ENCODE peak calls at places on chromosomes 13 and 19, in ten cellular contexts. One of them, this sample, is unnamed.

GRCh38 chr13:41706189-41706588 is 248.8 kb downstream of the RGCC start:
- DNase-seq in right lobe of liver: no peak
- DNase-seq in IMR-90: no peak
- DNase-seq in gastrocnemius medialis: no peak
- DNase-seq in adrenal gland: no peak
- DNase-seq in uterus: no peak
- DNase-seq in body of pancreas: no peak
- DNase-seq in tibial nerve: no peak
- DNase-seq in Peyer's patch: no peak
- DNase-seq in ovary: no peak
- DNase-seq in this sample: no peak

GRCh38 chr13:114071991-114072390 is 60.4 kb downstream of the RASA3 start:
- DNase-seq in uterus: peak
- DNase-seq in Peyer's patch: peak
- DNase-seq in body of pancreas: peak
- DNase-seq in IMR-90: no peak
- DNase-seq in ovary: no peak
- DNase-seq in adrenal gland: no peak
- DNase-seq in gastrocnemius medialis: no peak
- DNase-seq in right lobe of liver: no peak
- DNase-seq in tibial nerve: no peak
- DNase-seq in this sample: no peak

GRCh38 chr19:4575267-4575793 is 15.8 kb upstream of the SEMA6B start:
- DNase-seq in Peyer's patch: no peak
- DNase-seq in uterus: peak
- DNase-seq in gastrocnemius medialis: peak
- DNase-seq in tibial nerve: peak
- DNase-seq in ovary: peak
- DNase-seq in adrenal gland: peak
- DNase-seq in IMR-90: peak
- DNase-seq in right lobe of liver: peak
- DNase-seq in body of pancreas: peak
- DNase-seq in this sample: peak

GRCh38 chr13:24709186-24709913 is 29.1 kb downstream of the ATP12A start:
- DNase-seq in uterus: no peak
- DNase-seq in gastrocnemius medialis: no peak
- DNase-seq in Peyer's patch: no peak
- DNase-seq in right lobe of liver: no peak
- DNase-seq in IMR-90: no peak
- DNase-seq in body of pancreas: peak
- DNase-seq in adrenal gland: no peak
- DNase-seq in ovary: no peak
- DNase-seq in tibial nerve: no peak
- DNase-seq in this sample: no peak

GRCh38 chr13:111492341-111492945 is 172.0 kb downstream of the TEX29 start:
- DNase-seq in gastrocnemius medialis: no peak
- DNase-seq in IMR-90: no peak
- DNase-seq in uterus: no peak
- DNase-seq in Peyer's patch: no peak
- DNase-seq in right lobe of liver: no peak
- DNase-seq in body of pancreas: no peak
- DNase-seq in adrenal gland: no peak
- DNase-seq in tibial nerve: no peak
- DNase-seq in ovary: no peak
- DNase-seq in this sample: peak

GRCh38 chr19:38049105-38049649 is 142.2 kb downstream of the SIPA1L3 start:
- DNase-seq in body of pancreas: no peak
- DNase-seq in adrenal gland: no peak
- DNase-seq in right lobe of liver: no peak
- DNase-seq in gastrocnemius medialis: no peak
- DNase-seq in ovary: no peak
- DNase-seq in Peyer's patch: no peak
- DNase-seq in IMR-90: no peak
- DNase-seq in tibial nerve: no peak
- DNase-seq in uterus: no peak
- DNase-seq in this sample: no peak

GRCh38 chr13:28429685-28430290 is 65.1 kb downstream of the FLT1 start:
- DNase-seq in adrenal gland: no peak
- DNase-seq in Peyer's patch: no peak
- DNase-seq in IMR-90: peak
- DNase-seq in right lobe of liver: no peak
- DNase-seq in ovary: no peak
- DNase-seq in gastrocnemius medialis: no peak
- DNase-seq in uterus: no peak
- DNase-seq in tibial nerve: no peak
- DNase-seq in body of pancreas: no peak
- DNase-seq in this sample: no peak

GRCh38 chr19:574658-575526 is 2.5 kb downstream of the BSG start:
- DNase-seq in ovary: peak
- DNase-seq in gastrocnemius medialis: peak
- DNase-seq in Peyer's patch: no peak
- DNase-seq in uterus: no peak
- DNase-seq in adrenal gland: no peak
- DNase-seq in right lobe of liver: peak
- DNase-seq in tibial nerve: no peak
- DNase-seq in body of pancreas: peak
- DNase-seq in IMR-90: peak
- DNase-seq in this sample: no peak

GRCh38 chr13:94707400-94708021 is 4.8 kb downstream of the SOX21 start:
- DNase-seq in adrenal gland: no peak
- DNase-seq in Peyer's patch: no peak
- DNase-seq in right lobe of liver: no peak
- DNase-seq in gastrocnemius medialis: no peak
- DNase-seq in IMR-90: no peak
- DNase-seq in uterus: no peak
- DNase-seq in body of pancreas: no peak
- DNase-seq in ovary: no peak
- DNase-seq in tibial nerve: no peak
- DNase-seq in this sample: no peak

GRCh38 chr19:1087813-1088418 is 7.3 kb downstream of the POLR2E start:
- DNase-seq in right lobe of liver: no peak
- DNase-seq in IMR-90: no peak
- DNase-seq in Peyer's patch: no peak
- DNase-seq in body of pancreas: no peak
- DNase-seq in adrenal gland: no peak
- DNase-seq in ovary: no peak
- DNase-seq in gastrocnemius medialis: peak
- DNase-seq in uterus: no peak
- DNase-seq in tibial nerve: peak
- DNase-seq in this sample: no peak

DNA sequence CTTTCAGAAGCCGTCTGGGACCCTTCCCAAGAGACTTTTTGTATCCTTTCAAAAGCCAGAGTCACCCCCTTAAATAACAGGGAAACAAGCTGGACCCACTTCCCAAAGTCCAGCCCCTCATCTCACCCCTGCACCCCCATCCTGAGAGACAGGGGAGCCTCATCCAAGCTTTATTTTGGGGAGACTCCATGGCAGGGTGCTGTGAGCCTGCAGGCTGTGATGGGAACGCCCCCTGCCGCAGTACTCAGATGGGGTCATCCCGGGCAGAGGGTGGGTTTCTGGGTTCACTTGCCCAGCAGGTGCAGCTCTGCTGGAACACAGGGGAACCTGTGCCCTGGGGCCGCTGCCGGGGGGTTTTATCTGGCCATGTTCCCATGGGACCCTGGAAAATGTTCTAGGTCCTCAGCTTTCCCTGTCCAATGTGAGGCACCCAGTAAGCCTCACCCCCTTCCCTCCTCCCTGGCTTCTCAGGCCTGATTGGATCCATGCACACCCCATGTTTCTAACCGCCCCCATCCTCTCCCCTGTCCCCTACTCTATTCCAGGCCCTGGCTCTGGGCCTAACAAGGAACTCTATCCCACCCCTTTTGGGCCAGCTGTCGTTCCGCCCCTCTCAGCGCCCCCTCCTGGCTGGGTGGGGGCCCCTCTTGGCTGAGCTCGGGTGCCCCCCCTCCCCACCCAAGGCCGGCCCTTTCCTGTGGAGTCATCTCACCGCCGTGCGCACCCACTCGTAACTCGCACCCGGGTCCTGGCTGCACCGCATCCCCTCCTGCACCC is 1.0 kb downstream of the HIF3A start:
- DNase-seq in ovary: peak
- DNase-seq in tibial nerve: peak
- DNase-seq in adrenal gland: peak
- DNase-seq in uterus: peak
- DNase-seq in right lobe of liver: no peak
- DNase-seq in body of pancreas: peak
- DNase-seq in Peyer's patch: peak
- DNase-seq in IMR-90: no peak
- DNase-seq in gastrocnemius medialis: peak
- DNase-seq in this sample: peak
- H3K4me3 ChIP-seq in ovary: peak
- H3K4me3 ChIP-seq in tibial nerve: peak
- H3K4me3 ChIP-seq in adrenal gland: no peak
- H3K4me3 ChIP-seq in uterus: peak
- H3K4me3 ChIP-seq in right lobe of liver: peak
- H3K4me3 ChIP-seq in body of pancreas: no peak
- H3K4me3 ChIP-seq in Peyer's patch: peak
- H3K4me3 ChIP-seq in IMR-90: no peak
- H3K4me3 ChIP-seq in gastrocnemius medialis: peak
- H3K4me3 ChIP-seq in this sample: peak

DNA sequence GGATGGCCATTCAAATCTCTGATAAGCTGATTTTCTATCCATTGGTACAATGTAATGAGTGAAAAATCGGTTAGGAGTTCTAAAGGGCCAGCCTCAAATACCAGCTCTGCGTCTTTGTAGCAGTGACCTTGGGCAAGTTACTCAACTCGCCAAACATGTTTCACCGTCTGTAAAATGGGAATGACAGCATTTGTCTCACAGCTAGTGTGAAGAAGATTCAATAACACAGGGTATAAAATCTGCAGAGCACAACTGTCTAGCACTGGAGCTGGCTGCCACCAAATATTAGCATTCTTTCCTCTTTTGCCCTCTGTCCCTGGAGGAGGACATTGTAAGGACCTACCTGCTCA is 22.1 kb upstream of the SERP2 start:
- DNase-seq in tibial nerve: no peak
- DNase-seq in IMR-90: no peak
- DNase-seq in gastrocnemius medialis: no peak
- DNase-seq in uterus: no peak
- DNase-seq in ovary: no peak
- DNase-seq in right lobe of liver: no peak
- DNase-seq in adrenal gland: no peak
- DNase-seq in body of pancreas: no peak
- DNase-seq in Peyer's patch: no peak
- DNase-seq in this sample: no peak
- H3K27ac ChIP-seq in tibial nerve: no peak
- H3K27ac ChIP-seq in IMR-90: no peak
- H3K27ac ChIP-seq in gastrocnemius medialis: no peak
- H3K27ac ChIP-seq in uterus: no peak
- H3K27ac ChIP-seq in ovary: no peak
- H3K27ac ChIP-seq in right lobe of liver: no peak
- H3K27ac ChIP-seq in adrenal gland: no peak
- H3K27ac ChIP-seq in body of pancreas: no peak
- H3K27ac ChIP-seq in Peyer's patch: no peak
- H3K27ac ChIP-seq in this sample: peak

GRCh38 chr19:13118424-13119193 is 545 bp downstream of the NACC1 start:
- DNase-seq in body of pancreas: peak
- DNase-seq in right lobe of liver: peak
- DNase-seq in IMR-90: peak
- DNase-seq in tibial nerve: no peak
- DNase-seq in gastrocnemius medialis: peak
- DNase-seq in uterus: peak
- DNase-seq in Peyer's patch: peak
- DNase-seq in adrenal gland: no peak
- DNase-seq in ovary: peak
- DNase-seq in this sample: peak
- TF ChIP-seq POLR2A in body of pancreas: no peak
- TF ChIP-seq POLR2A in right lobe of liver: no peak
- TF ChIP-seq POLR2A in IMR-90: peak
- TF ChIP-seq POLR2A in tibial nerve: no peak
- TF ChIP-seq POLR2A in gastrocnemius medialis: no peak
- TF ChIP-seq POLR2A in uterus: no peak
- TF ChIP-seq POLR2A in Peyer's patch: no peak
- TF ChIP-seq POLR2A in adrenal gland: no peak
- TF ChIP-seq POLR2A in ovary: no peak
- TF ChIP-seq POLR2A in this sample: no peak

GRCh38 chr13:99129050-99129449 is 71.6 kb upstream of the UBAC2 start:
- DNase-seq in IMR-90: no peak
- DNase-seq in ovary: no peak
- DNase-seq in right lobe of liver: no peak
- DNase-seq in Peyer's patch: no peak
- DNase-seq in body of pancreas: no peak
- DNase-seq in tibial nerve: no peak
- DNase-seq in adrenal gland: no peak
- DNase-seq in gastrocnemius medialis: no peak
- DNase-seq in uterus: no peak
- DNase-seq in this sample: no peak
- H3K4me3 ChIP-seq in IMR-90: no peak
- H3K4me3 ChIP-seq in ovary: no peak
- H3K4me3 ChIP-seq in right lobe of liver: no peak
- H3K4me3 ChIP-seq in Peyer's patch: no peak
- H3K4me3 ChIP-seq in body of pancreas: no peak
- H3K4me3 ChIP-seq in tibial nerve: no peak
- H3K4me3 ChIP-seq in adrenal gland: no peak
- H3K4me3 ChIP-seq in gastrocnemius medialis: no peak
- H3K4me3 ChIP-seq in uterus: no peak
- H3K4me3 ChIP-seq in this sample: no peak

GRCh38 chr19:18990128-18990708 is 43.1 kb downstream of the SUGP2 start:
- DNase-seq in adrenal gland: no peak
- DNase-seq in body of pancreas: no peak
- DNase-seq in Peyer's patch: no peak
- DNase-seq in ovary: no peak
- DNase-seq in IMR-90: no peak
- DNase-seq in uterus: no peak
- DNase-seq in gastrocnemius medialis: no peak
- DNase-seq in tibial nerve: no peak
- DNase-seq in right lobe of liver: no peak
- DNase-seq in this sample: no peak
- H3K27ac ChIP-seq in adrenal gland: no peak
- H3K27ac ChIP-seq in body of pancreas: no peak
- H3K27ac ChIP-seq in Peyer's patch: no peak
- H3K27ac ChIP-seq in ovary: no peak
- H3K27ac ChIP-seq in IMR-90: no peak
- H3K27ac ChIP-seq in uterus: no peak
- H3K27ac ChIP-seq in gastrocnemius medialis: no peak
- H3K27ac ChIP-seq in tibial nerve: no peak
- H3K27ac ChIP-seq in right lobe of liver: no peak
- H3K27ac ChIP-seq in this sample: no peak

GRCh38 chr19:6460099-6460884 is 700 bp upstream of the SLC25A23 start:
- DNase-seq in uterus: peak
- DNase-seq in tibial nerve: peak
- DNase-seq in Peyer's patch: peak
- DNase-seq in ovary: peak
- DNase-seq in gastrocnemius medialis: peak
- DNase-seq in adrenal gland: peak
- DNase-seq in right lobe of liver: peak
- DNase-seq in IMR-90: peak
- DNase-seq in body of pancreas: peak
- DNase-seq in this sample: peak
- TF ChIP-seq POLR2A in uterus: peak
- TF ChIP-seq POLR2A in tibial nerve: no peak
- TF ChIP-seq POLR2A in Peyer's patch: peak
- TF ChIP-seq POLR2A in ovary: no peak
- TF ChIP-seq POLR2A in gastrocnemius medialis: no peak
- TF ChIP-seq POLR2A in adrenal gland: no peak
- TF ChIP-seq POLR2A in right lobe of liver: peak
- TF ChIP-seq POLR2A in IMR-90: no peak
- TF ChIP-seq POLR2A in body of pancreas: peak
- TF ChIP-seq POLR2A in this sample: no peak